ENCODE peak calls at places on chromosomes 12 and 14, in eight cellular contexts. E is tibial artery, I is IMR-90, Z is ovary, V is fibroblast of the aortic adventitia, H is dorsolateral prefrontal cortex, Q is foreskin fibroblast, R is LNCaP clone FGC. U is an unnamed sample.

GRCh38 chr14:52355016-52355430 is 40.9 kb downstream of the PTGER2 start:
- DNase-seq in E (no peak), I (peak; percentile 95), Z (no peak), V (peak; percentile 94), H (no peak), Q (peak; percentile 91), R (no peak), U (peak; percentile 96)

GRCh38 chr14:32477406-32477805 is 148.3 kb downstream of the AKAP6 start:
- DNase-seq in E (no peak), I (no peak), Z (no peak), V (no peak), H (no peak), Q (no peak), R (no peak), U (peak; percentile 59)

GRCh38 chr12:52949413-52950331 is 754 bp downstream of the KRT18 start:
- DNase-seq in E (no peak), I (peak; percentile 95), Z (no peak), V (peak; percentile 79), H (no peak), Q (peak; percentile 54), R (peak; percentile 95), U (peak; percentile 81)

GRCh38 chr12:23964812-23965211 is 15.3 kb upstream of the SOX5 start:
- DNase-seq in E (no peak), I (no peak), Z (no peak), V (no peak), H (no peak), Q (no peak), R (no peak), U (no peak)

GRCh38 chr12:10708862-10709261 is 14.3 kb downstream of the YBX3 start:
- DNase-seq in E (no peak), I (no peak), Z (no peak), V (no peak), H (no peak), Q (no peak), R (no peak), U (no peak)

GRCh38 chr14:105647784-105648608 is 121.6 kb downstream of the TMEM121 start:
- DNase-seq in E (no peak), I (no peak), Z (no peak), V (no peak), H (no peak), Q (no peak), R (no peak), U (no peak)

GRCh38 chr14:64501326-64502171 is 2.1 kb downstream of the ZBTB25 start:
- DNase-seq in E (peak; percentile 77), I (peak; percentile 38), Z (peak; percentile 44), V (peak; percentile 88), H (no peak), Q (peak; percentile 67), R (no peak), U (peak; percentile 83)

GRCh38 chr12:122845041-122845864 is 10.0 kb downstream of the HIP1R start:
- DNase-seq in E (no peak), I (no peak), Z (no peak), V (no peak), H (peak; percentile 94), Q (no peak), R (no peak), U (no peak)

GRCh38 chr12:65495233-65495632 is 216.8 kb downstream of the MSRB3 start:
- DNase-seq in E (no peak), I (peak; percentile 88), Z (no peak), V (peak; percentile 38), H (no peak), Q (peak; percentile 79), R (no peak), U (peak; percentile 68)

GRCh38 chr14:55116246-55117030 is 12.6 kb upstream of the LGALS3 start:
- DNase-seq in E (no peak), I (no peak), Z (no peak), V (no peak), H (no peak), Q (no peak), R (no peak), U (no peak)

GRCh38 chr12:92739099-92739498 is 36.3 kb downstream of the PLEKHG7 start:
- DNase-seq in E (no peak), I (peak; percentile 12), Z (no peak), V (peak; percentile 19), H (no peak), Q (peak; percentile 31), R (no peak), U (peak; percentile 6)

GRCh38 chr12:75876843-75877587 is 154.6 kb downstream of the PHLDA1 start:
- DNase-seq in E (no peak), I (no peak), Z (no peak), V (no peak), H (no peak), Q (no peak), R (no peak), U (no peak)

DNA sequence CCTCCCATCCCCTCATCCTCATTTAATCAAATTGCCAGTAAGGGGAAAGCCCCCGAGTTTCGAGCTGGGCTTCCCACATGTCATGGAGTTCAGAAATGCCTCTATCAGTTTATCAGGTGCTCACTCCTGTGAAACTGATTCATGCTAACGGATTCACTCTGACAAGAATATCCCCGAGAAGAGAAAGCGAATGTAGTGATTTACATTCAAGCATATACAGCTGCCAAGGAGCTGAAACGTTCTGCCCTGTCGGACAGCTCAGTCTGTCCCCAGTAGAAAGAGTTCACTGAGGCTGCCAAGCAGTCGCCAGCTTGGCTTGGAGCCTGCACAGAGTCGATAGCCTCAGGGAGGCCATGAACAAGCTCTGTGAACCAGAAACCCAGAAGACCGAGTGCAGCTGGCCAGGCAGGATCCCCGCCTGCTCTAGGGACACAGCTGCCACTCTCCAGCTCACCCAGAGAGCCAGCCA is 88.4 kb downstream of the TMCC3 start:
- DNase-seq in E (no peak), I (no peak), Z (no peak), V (no peak), H (peak; percentile 85), Q (peak; percentile 66), R (peak; percentile 80), U (no peak)
- H3K4me3 ChIP-seq in E (no peak overlapping the region), I (no peak overlapping the region), Z (no peak overlapping the region), V (no peak overlapping the region), H (no peak overlapping the region), Q (no peak overlapping the region), R (no peak overlapping the region), U (no peak overlapping the region)

GRCh38 chr14:61925043-61925442 is 162.8 kb downstream of the SNAPC1 start:
- DNase-seq in E (no peak), I (peak; percentile 29), Z (no peak), V (no peak), H (no peak), Q (peak; percentile 60), R (no peak), U (peak; percentile 34)
- TF ChIP-seq CTCF in E (no peak), I (peak; percentile 40), Z (no peak), V (no peak), H (peak; percentile 40), Q (peak; percentile 34), R (no peak), U (peak; percentile 38)

DNA sequence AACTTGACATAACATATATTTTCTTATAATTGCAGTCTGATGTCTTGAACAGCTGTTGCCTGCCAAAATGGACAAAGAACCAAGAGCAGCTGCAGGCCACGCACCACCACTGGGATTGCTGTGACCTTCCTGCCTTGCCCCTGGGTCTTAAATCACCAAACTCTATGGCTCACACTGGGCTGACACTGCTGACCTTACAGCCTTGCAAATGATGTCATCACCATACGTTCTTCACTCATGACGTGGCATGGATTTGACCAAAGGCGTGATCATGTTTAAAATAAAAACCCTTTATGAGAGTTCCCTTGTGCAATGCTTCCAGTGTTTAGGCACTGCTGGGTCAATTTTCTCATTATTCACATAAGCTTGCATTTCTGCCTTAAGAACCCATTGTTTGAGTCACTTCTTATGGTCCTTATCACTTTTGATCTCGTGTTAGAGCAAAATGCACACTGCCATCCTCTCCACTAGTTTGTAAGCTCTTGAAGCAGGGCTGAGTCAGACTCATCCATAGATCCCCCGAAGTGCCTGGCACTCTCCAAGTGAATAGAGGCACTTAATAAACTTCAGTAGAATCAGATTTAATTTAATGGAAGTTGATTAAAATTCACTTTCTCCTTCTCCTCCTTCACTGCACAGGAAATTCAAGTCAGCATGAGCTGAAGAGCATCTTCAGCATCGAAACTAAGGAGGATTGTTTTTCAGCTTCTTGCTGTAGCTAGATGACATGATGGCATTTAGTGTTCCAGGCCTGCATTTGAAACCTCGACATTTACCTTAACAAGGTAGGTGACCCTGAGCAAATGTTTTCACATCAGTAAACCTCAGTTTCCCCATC is 132.4 kb upstream of the PZP start:
- DNase-seq in E (no peak), I (peak; percentile 92), Z (no peak), V (no peak), H (no peak), Q (peak; percentile 85), R (no peak), U (peak; percentile 46)
- H3K4me3 ChIP-seq in E (no peak overlapping the region), I (no peak overlapping the region), Z (no peak overlapping the region), V (no peak overlapping the region), H (no peak overlapping the region), Q (no peak overlapping the region), R (no peak overlapping the region), U (no peak overlapping the region)

DNA sequence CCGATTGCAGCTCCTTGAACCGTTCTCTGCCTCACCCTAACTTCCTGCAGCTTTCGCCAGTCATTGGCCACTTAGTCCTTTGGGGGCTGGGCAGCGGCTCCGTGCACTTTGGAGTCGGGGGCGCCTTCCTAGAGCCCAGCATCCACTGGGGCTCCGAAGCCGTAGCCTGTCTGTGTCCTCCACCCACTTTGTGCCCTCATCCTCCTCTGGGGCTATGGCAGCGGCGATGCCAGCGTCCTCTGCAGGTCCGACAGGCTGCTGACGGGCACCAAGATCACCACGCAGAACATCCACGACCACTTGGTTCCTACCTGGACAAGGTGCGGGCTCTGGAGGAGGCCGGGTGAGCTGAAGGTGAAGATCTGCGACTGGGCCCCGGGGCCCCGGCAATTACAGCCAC is 11.8 kb upstream of the A2M start:
- DNase-seq in E (no peak), I (no peak), Z (no peak), V (no peak), H (no peak), Q (no peak), R (no peak), U (no peak)
- TF ChIP-seq CTCF in E (no peak), I (no peak), Z (no peak), V (no peak), H (no peak), Q (no peak), R (no peak), U (no peak)

GRCh38 chr14:30291216-30291615 is 267.7 kb upstream of the G2E3 start:
- DNase-seq in E (no peak), I (peak; percentile 75), Z (no peak), V (peak; percentile 83), H (no peak), Q (peak; percentile 66), R (no peak), U (peak; percentile 60)
- H3K4me3 ChIP-seq in E (no peak overlapping the region), I (no peak overlapping the region), Z (no peak overlapping the region), V (no peak overlapping the region), H (no peak overlapping the region), Q (no peak overlapping the region), R (no peak overlapping the region), U (no peak overlapping the region)